ENCODE peak calls at places on chromosomes 16 and 17, in nine cellular contexts. One of them, this sample, is unnamed.

GRCh38 chr17:69609495-69610315 is 195.2 kb downstream of the MAP2K6 start:
- DNase-seq in nephron progenitor cell: peak; percentile 8
- DNase-seq in GM06990: no peak
- DNase-seq in bronchial epithelial cell: peak; percentile 35
- DNase-seq in tibial nerve: no peak
- DNase-seq in H9: peak; percentile 48
- DNase-seq in dorsolateral prefrontal cortex: no peak
- DNase-seq in neural crest cell: peak; percentile 2
- DNase-seq in kidney: no peak
- DNase-seq in this sample: peak; percentile 34

GRCh38 chr17:39999067-39999466 is 16.2 kb upstream of the CSF3 start:
- DNase-seq in tibial nerve: no peak
- DNase-seq in neural crest cell: no peak
- DNase-seq in nephron progenitor cell: no peak
- DNase-seq in H9: no peak
- DNase-seq in kidney: no peak
- DNase-seq in GM06990: no peak
- DNase-seq in dorsolateral prefrontal cortex: no peak
- DNase-seq in bronchial epithelial cell: no peak
- DNase-seq in this sample: no peak

GRCh38 chr17:79617740-79618382 is 7.0 kb upstream of the RBFOX3 start:
- DNase-seq in nephron progenitor cell: no peak
- DNase-seq in bronchial epithelial cell: no peak
- DNase-seq in GM06990: no peak
- DNase-seq in H9: no peak
- DNase-seq in kidney: peak; percentile 63
- DNase-seq in dorsolateral prefrontal cortex: no peak
- DNase-seq in tibial nerve: no peak
- DNase-seq in neural crest cell: no peak
- DNase-seq in this sample: no peak

GRCh38 chr16:27951752-27952151 is 111.8 kb downstream of the GSG1L start:
- DNase-seq in dorsolateral prefrontal cortex: no peak
- DNase-seq in neural crest cell: no peak
- DNase-seq in bronchial epithelial cell: peak; percentile 15
- DNase-seq in nephron progenitor cell: no peak
- DNase-seq in H9: no peak
- DNase-seq in GM06990: no peak
- DNase-seq in kidney: no peak
- DNase-seq in tibial nerve: no peak
- DNase-seq in this sample: no peak

GRCh38 chr16:9008335-9009260 is 44.9 kb upstream of the USP7 start:
- DNase-seq in kidney: peak; percentile 85
- DNase-seq in dorsolateral prefrontal cortex: peak; percentile 63
- DNase-seq in bronchial epithelial cell: peak; percentile 37
- DNase-seq in nephron progenitor cell: peak; percentile 85
- DNase-seq in neural crest cell: peak; percentile 84
- DNase-seq in tibial nerve: peak; percentile 69
- DNase-seq in GM06990: peak; percentile 55
- DNase-seq in H9: peak; percentile 89
- DNase-seq in this sample: peak; percentile 87

GRCh38 chr17:70484050-70484449 is 314.7 kb downstream of the KCNJ2 start:
- DNase-seq in bronchial epithelial cell: no peak
- DNase-seq in neural crest cell: no peak
- DNase-seq in kidney: no peak
- DNase-seq in GM06990: no peak
- DNase-seq in nephron progenitor cell: no peak
- DNase-seq in tibial nerve: no peak
- DNase-seq in dorsolateral prefrontal cortex: no peak
- DNase-seq in H9: no peak
- DNase-seq in this sample: no peak

GRCh38 chr17:34375598-34375997 is 12.6 kb upstream of the CCL1 start:
- DNase-seq in GM06990: no peak
- DNase-seq in H9: peak; percentile 12
- DNase-seq in bronchial epithelial cell: no peak
- DNase-seq in neural crest cell: no peak
- DNase-seq in kidney: no peak
- DNase-seq in tibial nerve: no peak
- DNase-seq in nephron progenitor cell: no peak
- DNase-seq in dorsolateral prefrontal cortex: no peak
- DNase-seq in this sample: no peak

GRCh38 chr17:75822119-75822799 is 21.9 kb downstream of the UNC13D start:
- DNase-seq in bronchial epithelial cell: no peak
- DNase-seq in kidney: peak; percentile 85
- DNase-seq in nephron progenitor cell: no peak
- DNase-seq in neural crest cell: no peak
- DNase-seq in GM06990: peak; percentile 14
- DNase-seq in tibial nerve: no peak
- DNase-seq in dorsolateral prefrontal cortex: peak; percentile 24
- DNase-seq in H9: peak; percentile 30
- DNase-seq in this sample: no peak

GRCh38 chr16:83899272-83899897 is 470 bp downstream of the MLYCD start:
- DNase-seq in neural crest cell: peak; percentile 32
- DNase-seq in kidney: peak; percentile 87
- DNase-seq in bronchial epithelial cell: peak; percentile 47
- DNase-seq in tibial nerve: no peak
- DNase-seq in GM06990: peak; percentile 70
- DNase-seq in nephron progenitor cell: peak; percentile 63
- DNase-seq in dorsolateral prefrontal cortex: peak; percentile 65
- DNase-seq in H9: peak; percentile 58
- DNase-seq in this sample: peak; percentile 61

GRCh38 chr16:1107731-1108130 is 11.7 kb upstream of the C1QTNF8 start:
- DNase-seq in kidney: no peak
- DNase-seq in dorsolateral prefrontal cortex: no peak
- DNase-seq in H9: no peak
- DNase-seq in neural crest cell: no peak
- DNase-seq in nephron progenitor cell: no peak
- DNase-seq in tibial nerve: no peak
- DNase-seq in bronchial epithelial cell: no peak
- DNase-seq in GM06990: no peak
- DNase-seq in this sample: no peak

GRCh38 chr17:74763565-74764387 is 12.4 kb downstream of the NAT9 start:
- DNase-seq in H9: no peak
- DNase-seq in GM06990: no peak
- DNase-seq in nephron progenitor cell: peak; percentile 81
- DNase-seq in neural crest cell: peak; percentile 65
- DNase-seq in tibial nerve: no peak
- DNase-seq in kidney: peak; percentile 73
- DNase-seq in dorsolateral prefrontal cortex: no peak
- DNase-seq in bronchial epithelial cell: no peak
- DNase-seq in this sample: no peak

GRCh38 chr17:74746922-74747321 is 1.5 kb upstream of the NHERF1 start:
- DNase-seq in H9: no peak
- DNase-seq in dorsolateral prefrontal cortex: no peak
- DNase-seq in nephron progenitor cell: peak; percentile 58
- DNase-seq in neural crest cell: no peak
- DNase-seq in GM06990: no peak
- DNase-seq in kidney: peak; percentile 47
- DNase-seq in bronchial epithelial cell: no peak
- DNase-seq in tibial nerve: no peak
- DNase-seq in this sample: no peak

GRCh38 chr17:73103661-73104335 is 11.3 kb upstream of the SLC39A11 start:
- DNase-seq in neural crest cell: no peak
- DNase-seq in dorsolateral prefrontal cortex: no peak
- DNase-seq in kidney: peak; percentile 25
- DNase-seq in tibial nerve: no peak
- DNase-seq in H9: no peak
- DNase-seq in GM06990: no peak
- DNase-seq in bronchial epithelial cell: peak; percentile 57
- DNase-seq in nephron progenitor cell: no peak
- DNase-seq in this sample: no peak

GRCh38 chr17:7045492-7046126 is 1.7 kb upstream of the SLC16A11 start:
- DNase-seq in tibial nerve: peak; percentile 74
- DNase-seq in nephron progenitor cell: peak; percentile 39
- DNase-seq in GM06990: no peak
- DNase-seq in H9: no peak
- DNase-seq in neural crest cell: peak; percentile 33
- DNase-seq in kidney: no peak
- DNase-seq in dorsolateral prefrontal cortex: no peak
- DNase-seq in bronchial epithelial cell: peak; percentile 84
- DNase-seq in this sample: no peak

GRCh38 chr17:7403043-7403901 is 625 bp downstream of the TMEM256 start:
- DNase-seq in H9: no peak
- DNase-seq in nephron progenitor cell: peak; percentile 75
- DNase-seq in bronchial epithelial cell: no peak
- DNase-seq in GM06990: no peak
- DNase-seq in neural crest cell: peak; percentile 34
- DNase-seq in tibial nerve: peak; percentile 56
- DNase-seq in dorsolateral prefrontal cortex: no peak
- DNase-seq in kidney: peak; percentile 90
- DNase-seq in this sample: peak; percentile 56

GRCh38 chr16:28491080-28491969 is 549 bp downstream of the CLN3 start:
- DNase-seq in neural crest cell: peak; percentile 41
- DNase-seq in tibial nerve: peak; percentile 21
- DNase-seq in GM06990: no peak
- DNase-seq in kidney: peak; percentile 83
- DNase-seq in bronchial epithelial cell: peak; percentile 31
- DNase-seq in dorsolateral prefrontal cortex: peak; percentile 39
- DNase-seq in nephron progenitor cell: peak; percentile 45
- DNase-seq in H9: peak; percentile 59
- DNase-seq in this sample: peak; percentile 23

GRCh38 chr16:22813946-22814325 is at the start of gene HS3ST2:
- DNase-seq in nephron progenitor cell: peak; percentile 72
- DNase-seq in kidney: peak; percentile 80
- DNase-seq in tibial nerve: no peak
- DNase-seq in neural crest cell: peak; percentile 42
- DNase-seq in GM06990: peak; percentile 13
- DNase-seq in H9: peak; percentile 68
- DNase-seq in bronchial epithelial cell: peak; percentile 45
- DNase-seq in dorsolateral prefrontal cortex: peak; percentile 65
- DNase-seq in this sample: peak; percentile 75

GRCh38 chr16:405548-406506 is 4.1 kb downstream of the DECR2 start:
- DNase-seq in GM06990: no peak
- DNase-seq in bronchial epithelial cell: no peak
- DNase-seq in neural crest cell: no peak
- DNase-seq in H9: no peak
- DNase-seq in nephron progenitor cell: no peak
- DNase-seq in tibial nerve: no peak
- DNase-seq in kidney: no peak
- DNase-seq in dorsolateral prefrontal cortex: no peak
- DNase-seq in this sample: no peak

DNA sequence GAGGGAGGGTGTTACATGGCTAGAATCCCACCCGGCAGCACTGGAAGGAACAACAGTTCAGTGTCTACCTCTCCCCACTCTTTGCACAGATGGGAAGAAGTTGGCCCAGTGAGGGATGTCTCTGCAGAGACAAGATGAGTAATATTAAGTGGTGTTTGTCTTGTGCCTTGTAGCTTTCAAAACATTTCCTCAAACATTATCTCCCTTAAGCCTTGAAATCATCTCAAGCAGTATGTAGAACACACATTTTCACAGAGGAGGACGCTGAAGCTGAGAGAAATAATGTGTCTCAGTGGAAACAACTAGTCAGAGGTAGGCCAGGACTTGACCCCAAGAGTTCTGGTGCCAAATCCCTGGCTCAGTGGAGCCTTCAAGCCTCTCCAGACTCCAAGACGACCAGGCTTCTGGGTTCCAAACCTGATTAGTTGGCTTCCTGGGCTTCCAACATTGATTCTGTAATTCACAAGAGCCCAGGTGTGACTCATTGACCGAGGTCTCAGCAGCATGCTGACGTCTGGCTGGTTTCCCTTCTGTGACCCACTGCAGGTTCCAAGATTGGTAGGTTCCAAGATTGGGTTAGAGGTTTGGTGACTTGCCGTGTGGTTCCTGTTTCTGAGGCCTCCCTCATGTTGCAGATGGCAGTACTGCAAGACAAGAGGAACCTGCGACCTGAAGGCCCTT is 7.4 kb downstream of the RNF112 start:
- DNase-seq in bronchial epithelial cell: peak; percentile 65
- DNase-seq in H9: peak; percentile 48
- DNase-seq in kidney: no peak
- DNase-seq in nephron progenitor cell: no peak
- DNase-seq in GM06990: no peak
- DNase-seq in tibial nerve: peak; percentile 27
- DNase-seq in dorsolateral prefrontal cortex: no peak
- DNase-seq in neural crest cell: no peak
- DNase-seq in this sample: no peak
- TF ChIP-seq CTCF in bronchial epithelial cell: no peak
- TF ChIP-seq CTCF in H9: no peak
- TF ChIP-seq CTCF in kidney: no peak
- TF ChIP-seq CTCF in nephron progenitor cell: no peak
- TF ChIP-seq CTCF in GM06990: no peak
- TF ChIP-seq CTCF in tibial nerve: no peak
- TF ChIP-seq CTCF in dorsolateral prefrontal cortex: no peak
- TF ChIP-seq CTCF in neural crest cell: no peak
- TF ChIP-seq CTCF in this sample: no peak

GRCh38 chr16:73743665-73744496 is 552.7 kb upstream of the PSMD7 start:
- DNase-seq in bronchial epithelial cell: no peak
- DNase-seq in kidney: no peak
- DNase-seq in tibial nerve: no peak
- DNase-seq in H9: peak; percentile 35
- DNase-seq in GM06990: no peak
- DNase-seq in dorsolateral prefrontal cortex: no peak
- DNase-seq in nephron progenitor cell: no peak
- DNase-seq in neural crest cell: no peak
- DNase-seq in this sample: peak; percentile 29
- TF ChIP-seq CTCF in bronchial epithelial cell: no peak
- TF ChIP-seq CTCF in kidney: no peak
- TF ChIP-seq CTCF in tibial nerve: no peak
- TF ChIP-seq CTCF in H9: peak; percentile 73
- TF ChIP-seq CTCF in GM06990: no peak
- TF ChIP-seq CTCF in dorsolateral prefrontal cortex: no peak
- TF ChIP-seq CTCF in nephron progenitor cell: peak; percentile 12
- TF ChIP-seq CTCF in neural crest cell: peak; percentile 26
- TF ChIP-seq CTCF in this sample: no peak

DNA sequence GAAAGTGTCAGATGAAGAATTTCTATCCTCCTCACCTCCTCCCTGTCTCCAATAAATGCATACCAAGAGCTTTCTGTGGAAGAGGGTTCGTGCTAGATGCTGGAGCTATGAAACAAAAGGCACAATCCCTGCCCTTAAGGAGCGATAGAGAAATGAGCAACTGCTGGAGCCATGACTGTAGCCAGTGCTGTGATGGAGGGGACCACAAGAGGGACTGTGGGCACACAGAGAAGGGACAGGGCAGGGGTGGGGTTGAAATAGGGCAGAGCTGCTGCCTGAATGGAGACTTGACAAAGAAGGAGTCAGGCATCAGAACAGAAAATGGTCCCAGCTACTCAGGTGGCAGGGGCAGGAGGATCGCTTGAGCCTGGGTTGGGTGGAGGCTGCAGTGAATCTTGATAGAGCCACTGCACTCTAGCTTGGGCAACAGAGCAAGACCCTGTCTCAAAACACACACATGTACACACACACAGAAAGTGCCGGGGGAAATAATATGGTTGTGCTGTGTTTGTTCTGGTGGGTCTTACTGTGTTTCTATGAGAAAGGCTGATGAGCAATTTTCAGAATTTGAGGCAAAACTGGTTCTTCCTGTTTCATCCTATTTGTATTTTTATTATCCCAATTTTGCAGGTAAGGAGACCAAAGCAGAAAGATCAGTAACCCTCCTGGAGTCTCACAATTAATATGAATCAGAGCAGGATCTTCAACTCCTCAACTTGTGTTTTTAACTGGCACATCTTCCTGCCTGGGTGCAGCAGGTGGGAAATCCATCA is 16.5 kb downstream of the TMEM98 start:
- DNase-seq in dorsolateral prefrontal cortex: no peak
- DNase-seq in bronchial epithelial cell: peak; percentile 60
- DNase-seq in GM06990: no peak
- DNase-seq in neural crest cell: no peak
- DNase-seq in nephron progenitor cell: no peak
- DNase-seq in kidney: no peak
- DNase-seq in tibial nerve: no peak
- DNase-seq in H9: no peak
- DNase-seq in this sample: no peak
- TF ChIP-seq CTCF in dorsolateral prefrontal cortex: no peak
- TF ChIP-seq CTCF in bronchial epithelial cell: no peak
- TF ChIP-seq CTCF in GM06990: no peak
- TF ChIP-seq CTCF in neural crest cell: no peak
- TF ChIP-seq CTCF in nephron progenitor cell: no peak
- TF ChIP-seq CTCF in kidney: no peak
- TF ChIP-seq CTCF in tibial nerve: no peak
- TF ChIP-seq CTCF in H9: peak; percentile 15
- TF ChIP-seq CTCF in this sample: no peak

GRCh38 chr17:54013117-54013516 is 190.4 kb downstream of the KIF2B start:
- DNase-seq in kidney: no peak
- DNase-seq in neural crest cell: no peak
- DNase-seq in dorsolateral prefrontal cortex: no peak
- DNase-seq in tibial nerve: no peak
- DNase-seq in bronchial epithelial cell: no peak
- DNase-seq in GM06990: no peak
- DNase-seq in nephron progenitor cell: no peak
- DNase-seq in H9: no peak
- DNase-seq in this sample: no peak
- TF ChIP-seq CTCF in kidney: no peak
- TF ChIP-seq CTCF in neural crest cell: no peak
- TF ChIP-seq CTCF in dorsolateral prefrontal cortex: no peak
- TF ChIP-seq CTCF in tibial nerve: no peak
- TF ChIP-seq CTCF in bronchial epithelial cell: no peak
- TF ChIP-seq CTCF in GM06990: no peak
- TF ChIP-seq CTCF in nephron progenitor cell: no peak
- TF ChIP-seq CTCF in H9: peak; percentile 56
- TF ChIP-seq CTCF in this sample: no peak

This sample was measured in endothelial cell.